ENCODE peak calls at places on chromosomes 5 and 9, in five cellular contexts. One of them, this sample, is unnamed.
A peak's percentile ranks its signal among the peaks of the same experiment; 100 is the strongest.

GRCh38 chr5:145718956-145719355 is 116.2 kb downstream of the PRELID2 start:
- DNase-seq in body of pancreas: no peak
- DNase-seq in uterus: no peak
- DNase-seq in foreskin fibroblast: no peak
- DNase-seq in CD8-positive, alpha-beta T cell: no peak
- DNase-seq in this sample: no peak

GRCh38 chr5:11509793-11510192 is 394.5 kb downstream of the CTNND2 start:
- DNase-seq in uterus: no peak
- DNase-seq in body of pancreas: no peak
- DNase-seq in CD8-positive, alpha-beta T cell: no peak
- DNase-seq in foreskin fibroblast: no peak
- DNase-seq in this sample: no peak

GRCh38 chr9:118170032-118170955 is 466.1 kb downstream of the TLR4 start:
- DNase-seq in uterus: no peak
- DNase-seq in CD8-positive, alpha-beta T cell: no peak
- DNase-seq in foreskin fibroblast: peak; percentile 1
- DNase-seq in body of pancreas: peak; percentile 19
- DNase-seq in this sample: peak; percentile 33

GRCh38 chr9:134962998-134963364 is 45.3 kb upstream of the FCN1 start:
- DNase-seq in foreskin fibroblast: no peak
- DNase-seq in CD8-positive, alpha-beta T cell: no peak
- DNase-seq in uterus: no peak
- DNase-seq in body of pancreas: no peak
- DNase-seq in this sample: no peak

GRCh38 chr9:79287881-79288280 is 283.9 kb upstream of the TLE4 start:
- DNase-seq in uterus: no peak
- DNase-seq in foreskin fibroblast: no peak
- DNase-seq in CD8-positive, alpha-beta T cell: no peak
- DNase-seq in body of pancreas: no peak
- DNase-seq in this sample: no peak

GRCh38 chr9:31236344-31236743 is 1148.1 kb upstream of the ACO1 start:
- DNase-seq in body of pancreas: no peak
- DNase-seq in uterus: no peak
- DNase-seq in CD8-positive, alpha-beta T cell: no peak
- DNase-seq in foreskin fibroblast: no peak
- DNase-seq in this sample: no peak

GRCh38 chr5:122937914-122938313 is 92.5 kb downstream of the SNX24 start:
- DNase-seq in foreskin fibroblast: no peak
- DNase-seq in body of pancreas: peak; percentile 56
- DNase-seq in uterus: no peak
- DNase-seq in CD8-positive, alpha-beta T cell: no peak
- DNase-seq in this sample: no peak

GRCh38 chr5:95600557-95600956 is 19.3 kb upstream of the GPR150 start:
- DNase-seq in uterus: no peak
- DNase-seq in body of pancreas: no peak
- DNase-seq in CD8-positive, alpha-beta T cell: no peak
- DNase-seq in foreskin fibroblast: no peak
- DNase-seq in this sample: no peak

GRCh38 chr5:122815218-122815767 is 30.1 kb upstream of the SNX24 start:
- DNase-seq in uterus: no peak
- DNase-seq in body of pancreas: no peak
- DNase-seq in foreskin fibroblast: no peak
- DNase-seq in CD8-positive, alpha-beta T cell: no peak
- DNase-seq in this sample: no peak

GRCh38 chr5:167767775-167768174 is 523.7 kb upstream of the WWC1 start:
- DNase-seq in foreskin fibroblast: peak; percentile 12
- DNase-seq in body of pancreas: no peak
- DNase-seq in uterus: no peak
- DNase-seq in CD8-positive, alpha-beta T cell: no peak
- DNase-seq in this sample: no peak

GRCh38 chr9:137376386-137376785 is 46.6 kb downstream of the EXD3 start:
- DNase-seq in body of pancreas: no peak
- DNase-seq in uterus: no peak
- DNase-seq in foreskin fibroblast: no peak
- DNase-seq in CD8-positive, alpha-beta T cell: no peak
- DNase-seq in this sample: no peak

GRCh38 chr5:169089343-169089742 is 211.6 kb downstream of the SLIT3 start:
- DNase-seq in CD8-positive, alpha-beta T cell: no peak
- DNase-seq in uterus: no peak
- DNase-seq in body of pancreas: no peak
- DNase-seq in foreskin fibroblast: no peak
- DNase-seq in this sample: no peak

GRCh38 chr9:88202321-88202720 is 64.0 kb upstream of the SPATA31C2 start:
- DNase-seq in foreskin fibroblast: peak; percentile 28
- DNase-seq in uterus: no peak
- DNase-seq in CD8-positive, alpha-beta T cell: no peak
- DNase-seq in body of pancreas: no peak
- DNase-seq in this sample: no peak

GRCh38 chr9:126781186-126781585 is 23.7 kb upstream of the ZBTB43 start:
- DNase-seq in CD8-positive, alpha-beta T cell: no peak
- DNase-seq in uterus: no peak
- DNase-seq in body of pancreas: no peak
- DNase-seq in foreskin fibroblast: no peak
- DNase-seq in this sample: no peak

GRCh38 chr5:137902389-137903133 is 13.3 kb downstream of the PKD2L2 start:
- DNase-seq in body of pancreas: no peak
- DNase-seq in foreskin fibroblast: no peak
- DNase-seq in CD8-positive, alpha-beta T cell: no peak
- DNase-seq in uterus: no peak
- DNase-seq in this sample: peak; percentile 25

GRCh38 chr5:95718203-95718602 is 12.9 kb upstream of the RHOBTB3 start:
- DNase-seq in CD8-positive, alpha-beta T cell: no peak
- DNase-seq in foreskin fibroblast: no peak
- DNase-seq in uterus: no peak
- DNase-seq in body of pancreas: no peak
- DNase-seq in this sample: peak; percentile 58

GRCh38 chr9:26955222-26955903 is 849 bp upstream of the IFT74 start:
- DNase-seq in CD8-positive, alpha-beta T cell: no peak
- DNase-seq in foreskin fibroblast: peak; percentile 20
- DNase-seq in uterus: no peak
- DNase-seq in body of pancreas: peak; percentile 45
- DNase-seq in this sample: peak; percentile 14

GRCh38 chr5:96924016-96924443 is 11.8 kb upstream of the LNPEP start:
- DNase-seq in body of pancreas: no peak
- DNase-seq in uterus: no peak
- DNase-seq in foreskin fibroblast: no peak
- DNase-seq in CD8-positive, alpha-beta T cell: peak; percentile 35
- DNase-seq in this sample: peak; percentile 45

GRCh38 chr5:14204011-14204670 is 61.0 kb downstream of the TRIO start:
- DNase-seq in CD8-positive, alpha-beta T cell: no peak
- DNase-seq in body of pancreas: no peak
- DNase-seq in foreskin fibroblast: no peak
- DNase-seq in uterus: no peak
- DNase-seq in this sample: peak; percentile 45

GRCh38 chr9:13863112-13863511 is 450.8 kb downstream of the NFIB start:
- DNase-seq in foreskin fibroblast: no peak
- DNase-seq in body of pancreas: peak; percentile 33
- DNase-seq in CD8-positive, alpha-beta T cell: no peak
- DNase-seq in uterus: peak; percentile 58
- DNase-seq in this sample: no peak

GRCh38 chr9:112866662-112867274 is 23.9 kb downstream of the SLC46A2 start:
- DNase-seq in uterus: no peak
- DNase-seq in body of pancreas: no peak
- DNase-seq in foreskin fibroblast: peak; percentile 56
- DNase-seq in CD8-positive, alpha-beta T cell: no peak
- DNase-seq in this sample: no peak

GRCh38 chr5:28927559-28928326 is 1889.4 kb upstream of the CDH9 start:
- DNase-seq in CD8-positive, alpha-beta T cell: no peak
- DNase-seq in body of pancreas: no peak
- DNase-seq in foreskin fibroblast: no peak
- DNase-seq in uterus: no peak
- DNase-seq in this sample: no peak

GRCh38 chr5:56692359-56693219 is 122.8 kb upstream of the MAP3K1 start:
- DNase-seq in CD8-positive, alpha-beta T cell: no peak
- DNase-seq in foreskin fibroblast: no peak
- DNase-seq in body of pancreas: no peak
- DNase-seq in uterus: no peak
- DNase-seq in this sample: peak; percentile 77

GRCh38 chr9:105254226-105254625 is 9.8 kb downstream of the SLC44A1 start:
- DNase-seq in CD8-positive, alpha-beta T cell: no peak
- DNase-seq in body of pancreas: no peak
- DNase-seq in uterus: no peak
- DNase-seq in foreskin fibroblast: no peak
- DNase-seq in this sample: no peak

GRCh38 chr5:35374584-35374983 is 144.3 kb upstream of the PRLR start:
- DNase-seq in foreskin fibroblast: no peak
- DNase-seq in uterus: no peak
- DNase-seq in CD8-positive, alpha-beta T cell: no peak
- DNase-seq in body of pancreas: peak; percentile 28
- DNase-seq in this sample: no peak

GRCh38 chr5:146451411-146451810 is 4.3 kb downstream of the TCERG1 start:
- DNase-seq in CD8-positive, alpha-beta T cell: no peak
- DNase-seq in foreskin fibroblast: no peak
- DNase-seq in body of pancreas: no peak
- DNase-seq in uterus: no peak
- DNase-seq in this sample: no peak

GRCh38 chr5:103490340-103490739 is 72.2 kb downstream of the NUDT12 start:
- DNase-seq in foreskin fibroblast: no peak
- DNase-seq in body of pancreas: no peak
- DNase-seq in uterus: no peak
- DNase-seq in CD8-positive, alpha-beta T cell: no peak
- DNase-seq in this sample: no peak

GRCh38 chr9:95494416-95495371 is 22.1 kb downstream of the PTCH1 start:
- DNase-seq in foreskin fibroblast: no peak
- DNase-seq in CD8-positive, alpha-beta T cell: peak; percentile 88
- DNase-seq in uterus: no peak
- DNase-seq in body of pancreas: peak; percentile 64
- DNase-seq in this sample: peak; percentile 87

DNA sequence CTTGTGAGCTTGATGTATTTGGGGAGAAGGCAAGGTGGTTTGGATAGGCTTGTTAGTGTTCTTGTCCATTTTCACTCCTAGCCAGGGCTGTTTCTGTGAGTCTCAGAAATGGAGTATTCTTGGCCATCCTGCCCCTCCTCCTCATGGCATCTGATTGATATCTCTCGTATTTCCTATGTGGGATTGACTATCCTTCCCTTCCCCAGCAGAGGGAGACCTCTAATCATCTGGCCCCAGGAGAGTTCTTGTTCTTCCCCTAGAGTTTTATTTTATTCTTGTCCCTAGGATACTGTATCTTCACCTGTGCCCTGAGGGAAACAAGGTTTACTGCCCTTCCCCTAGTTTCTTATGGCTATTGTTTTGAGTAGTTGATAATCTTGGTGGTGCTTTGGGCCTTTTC is 114.4 kb downstream of the VPS13A start:
- DNase-seq in CD8-positive, alpha-beta T cell: no peak
- DNase-seq in body of pancreas: no peak
- DNase-seq in foreskin fibroblast: peak; percentile 30
- DNase-seq in uterus: no peak
- DNase-seq in this sample: no peak
- TF ChIP-seq CTCF in CD8-positive, alpha-beta T cell: no peak
- TF ChIP-seq CTCF in body of pancreas: no peak
- TF ChIP-seq CTCF in foreskin fibroblast: peak; percentile 72
- TF ChIP-seq CTCF in uterus: no peak
- TF ChIP-seq CTCF in this sample: no peak

GRCh38 chr5:51382508-51382758 is 815 bp upstream of the ISL1 start:
- DNase-seq in foreskin fibroblast: no peak
- DNase-seq in uterus: no peak
- DNase-seq in CD8-positive, alpha-beta T cell: no peak
- DNase-seq in body of pancreas: no peak
- DNase-seq in this sample: no peak
- H3K4me3 ChIP-seq in foreskin fibroblast: peak overlapping the region; percentile 92
- H3K4me3 ChIP-seq in uterus: no peak overlapping the region
- H3K4me3 ChIP-seq in CD8-positive, alpha-beta T cell: no peak overlapping the region
- H3K4me3 ChIP-seq in body of pancreas: no peak overlapping the region
- H3K4me3 ChIP-seq in this sample: no peak overlapping the region

GRCh38 chr9:132440769-132441168 is 30.8 kb downstream of the CFAP77 start:
- DNase-seq in foreskin fibroblast: no peak
- DNase-seq in CD8-positive, alpha-beta T cell: no peak
- DNase-seq in body of pancreas: no peak
- DNase-seq in uterus: no peak
- DNase-seq in this sample: no peak
- TF ChIP-seq CTCF in foreskin fibroblast: no peak
- TF ChIP-seq CTCF in CD8-positive, alpha-beta T cell: no peak
- TF ChIP-seq CTCF in body of pancreas: no peak
- TF ChIP-seq CTCF in uterus: no peak
- TF ChIP-seq CTCF in this sample: no peak

GRCh38 chr5:132225165-132226032 is 2.3 kb downstream of the P4HA2 start:
- DNase-seq in foreskin fibroblast: peak; percentile 89
- DNase-seq in body of pancreas: peak; percentile 49
- DNase-seq in CD8-positive, alpha-beta T cell: peak; percentile 32
- DNase-seq in uterus: peak; percentile 85
- DNase-seq in this sample: no peak
- H3K4me3 ChIP-seq in foreskin fibroblast: peak overlapping the region; percentile 77
- H3K4me3 ChIP-seq in body of pancreas: no peak overlapping the region
- H3K4me3 ChIP-seq in CD8-positive, alpha-beta T cell: no peak overlapping the region
- H3K4me3 ChIP-seq in uterus: no peak overlapping the region
- H3K4me3 ChIP-seq in this sample: no peak overlapping the region

GRCh38 chr5:110735545-110735944 is 3.3 kb upstream of the SLC25A46 start:
- DNase-seq in body of pancreas: no peak
- DNase-seq in CD8-positive, alpha-beta T cell: no peak
- DNase-seq in foreskin fibroblast: no peak
- DNase-seq in uterus: no peak
- DNase-seq in this sample: no peak
- TF ChIP-seq CTCF in body of pancreas: no peak
- TF ChIP-seq CTCF in CD8-positive, alpha-beta T cell: no peak
- TF ChIP-seq CTCF in foreskin fibroblast: no peak
- TF ChIP-seq CTCF in uterus: no peak
- TF ChIP-seq CTCF in this sample: no peak

DNA sequence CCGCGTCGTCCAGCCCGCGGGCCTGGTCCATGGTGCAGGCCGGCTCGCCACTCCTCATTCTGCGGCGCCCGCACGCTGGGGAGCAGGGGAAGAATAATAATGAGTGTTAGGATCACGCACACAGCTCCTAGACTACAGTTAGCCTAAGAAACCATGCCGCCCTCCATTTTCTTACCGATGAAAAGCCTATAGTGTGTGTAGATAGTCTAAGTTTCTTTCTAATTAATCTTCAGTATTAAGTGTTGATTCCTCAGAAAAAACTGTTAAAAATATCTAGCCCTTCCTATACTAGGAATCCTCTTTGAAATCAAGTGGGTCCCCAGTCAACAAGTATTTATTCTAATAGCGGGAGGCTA is 9.3 kb downstream of the ZBED3 start:
- DNase-seq in body of pancreas: no peak
- DNase-seq in CD8-positive, alpha-beta T cell: no peak
- DNase-seq in uterus: no peak
- DNase-seq in foreskin fibroblast: no peak
- DNase-seq in this sample: no peak
- H3K4me3 ChIP-seq in body of pancreas: no peak overlapping the region
- H3K4me3 ChIP-seq in CD8-positive, alpha-beta T cell: peak overlapping the region; percentile 39
- H3K4me3 ChIP-seq in uterus: peak overlapping the region; percentile 53
- H3K4me3 ChIP-seq in foreskin fibroblast: no peak overlapping the region
- H3K4me3 ChIP-seq in this sample: no peak overlapping the region